ENCODE peak calls at places on chromosomes 4 and X, in ten cellular contexts. L is RCC 7860; C is HTR-8/SVneo; N is stimulated activated CD8-positive, alpha-beta memory T cell treated with anti-CD3 and anti-CD28 coated beads, Interleukin-2, amount 100 ng/mL, for 48 hours; I is posterior cingulate gyrus; S is naive thymus-derived CD8-positive, alpha-beta T cell; J is tibial artery; X is AG04449; K is HT-29; F is activated CD4-positive, alpha-beta T cell treated with anti-CD3 and anti-CD28 coated beads for 24 hours. B is an unnamed sample.

GRCh38 chrX:40055495-40055894 is 42.3 kb downstream of the BCOR start:
- DNase-seq in F (no peak), I (no peak), J (no peak), X (no peak), L (peak), C (no peak), N (no peak), K (no peak), S (no peak), B (no peak)

GRCh38 chr4:34953145-34953799 is 1291.0 kb downstream of the ARAP2 start:
- DNase-seq in N (no peak), C (no peak), F (no peak), I (peak), X (no peak), L (no peak), S (no peak), J (no peak), K (peak), B (no peak)

GRCh38 chr4:111988514-111988913 is 156.7 kb upstream of the FAM241A start:
- DNase-seq in C (no peak), L (no peak), J (no peak), I (no peak), K (no peak), S (no peak), X (no peak), N (no peak), F (no peak), B (no peak)

GRCh38 chr4:161320377-161320776 is 843.4 kb downstream of the FSTL5 start:
- DNase-seq in I (no peak), C (peak), N (no peak), K (peak), L (no peak), F (no peak), J (no peak), X (no peak), S (no peak), B (peak)

GRCh38 chr4:3321295-3321889 is 28.6 kb downstream of the RGS12 start:
- DNase-seq in C (no peak), I (peak), K (no peak), X (no peak), L (no peak), F (no peak), J (peak), S (no peak), N (no peak), B (no peak)

GRCh38 chr4:159272341-159273125 is 169.7 kb downstream of the RAPGEF2 start:
- DNase-seq in J (no peak), X (no peak), C (no peak), S (no peak), K (no peak), I (no peak), N (no peak), F (no peak), L (no peak), B (no peak)

GRCh38 chr4:163344147-163345050 is 707 bp downstream of the NPY5R start:
- DNase-seq in K (no peak), N (no peak), S (no peak), L (no peak), F (no peak), J (no peak), X (no peak), C (peak), I (peak), B (no peak)

GRCh38 chrX:40831750-40832149 is 96.4 kb upstream of the MED14 start:
- DNase-seq in X (no peak), C (no peak), F (no peak), S (no peak), J (no peak), N (no peak), I (no peak), L (no peak), K (no peak), B (no peak)

GRCh38 chrX:1205681-1206611 is 6.5 kb downstream of the CRLF2 start:
- DNase-seq in K (peak), L (no peak), N (no peak), J (no peak), X (no peak), S (peak), F (no peak), I (no peak), C (peak), B (no peak)

GRCh38 chrX:69320116-69320515 is 154.9 kb upstream of the PJA1 start:
- DNase-seq in K (no peak), F (no peak), X (no peak), I (no peak), J (no peak), L (no peak), N (no peak), S (no peak), C (no peak), B (no peak)

GRCh38 chr4:107977966-107978705 is 11.6 kb upstream of the HADH start:
- DNase-seq in C (no peak), J (no peak), X (no peak), K (no peak), F (no peak), N (no peak), S (no peak), I (no peak), L (no peak), B (no peak)

GRCh38 chr4:75412746-75413145 is 101.5 kb downstream of the RCHY1 start:
- DNase-seq in K (no peak), L (no peak), C (no peak), X (no peak), I (no peak), N (no peak), J (no peak), S (no peak), F (no peak), B (no peak)

GRCh38 chr4:103996059-103996458 is 276.3 kb upstream of the TACR3 start:
- DNase-seq in N (no peak), J (no peak), F (no peak), S (no peak), X (no peak), I (no peak), C (peak), L (no peak), K (peak), B (no peak)

GRCh38 chr4:140243345-140243753 is 89.4 kb upstream of the MAML3 start:
- DNase-seq in L (no peak), S (no peak), F (no peak), C (no peak), I (no peak), N (no peak), X (no peak), J (no peak), K (peak), B (no peak)

GRCh38 chr4:98653890-98654867 is 4.2 kb downstream of the TSPAN5 start:
- DNase-seq in S (no peak), X (peak), C (no peak), K (peak), I (no peak), N (no peak), J (no peak), L (peak), F (no peak), B (no peak)

GRCh38 chr4:111941957-111942356 is 203.3 kb upstream of the FAM241A start:
- DNase-seq in F (no peak), K (no peak), S (no peak), N (no peak), X (no peak), C (no peak), I (no peak), L (no peak), J (no peak), B (no peak)

GRCh38 chr4:143587703-143588102 is 74.2 kb downstream of the SMARCA5 start:
- DNase-seq in K (peak), L (no peak), N (no peak), F (no peak), C (no peak), J (no peak), X (no peak), I (no peak), S (no peak), B (no peak)

GRCh38 chrX:1657367-1658082 is 42.7 kb downstream of the ASMT start:
- DNase-seq in C (peak), N (no peak), X (no peak), J (no peak), F (peak), I (peak), S (peak), K (no peak), L (no peak), B (no peak)

GRCh38 chr4:56320293-56320692 is 67.0 kb downstream of the AASDH start:
- DNase-seq in S (no peak), F (no peak), L (no peak), J (no peak), X (no peak), N (no peak), I (no peak), K (no peak), C (no peak), B (no peak)

GRCh38 chrX:109624022-109624421 is 950 bp downstream of the KCNE5 start:
- DNase-seq in J (no peak), X (no peak), L (no peak), K (no peak), C (no peak), I (peak), S (no peak), N (no peak), F (no peak), B (no peak)

B was measured in NCI-H1048.